ENCODE peak calls at places on chromosomes 5 and 9, in six cellular contexts. One of them, this sample, is unnamed.

GRCh38 chr9:131304676-131305366 is 15.3 kb downstream of the PLPP7 start:
- DNase-seq in stimulated activated CD4-positive, alpha-beta T cell treated with anti-CD3 and anti-CD28 coated beads, Interleukin-15, amount 100 ng/mL, for 24 hours: no peak
- DNase-seq in ELR: peak
- DNase-seq in D341Med: no peak
- DNase-seq in stimulated activated CD8-positive, alpha-beta memory T cell treated with anti-CD3 and anti-CD28 coated beads, Interleukin-2, amount 100 ng/mL, for 1 hour: no peak
- DNase-seq in cardiac fibroblast: no peak
- DNase-seq in this sample: no peak

GRCh38 chr5:133611357-133612020 is 852 bp downstream of the FSTL4 start:
- DNase-seq in stimulated activated CD4-positive, alpha-beta T cell treated with anti-CD3 and anti-CD28 coated beads, Interleukin-15, amount 100 ng/mL, for 24 hours: peak
- DNase-seq in ELR: no peak
- DNase-seq in D341Med: peak
- DNase-seq in stimulated activated CD8-positive, alpha-beta memory T cell treated with anti-CD3 and anti-CD28 coated beads, Interleukin-2, amount 100 ng/mL, for 1 hour: no peak
- DNase-seq in cardiac fibroblast: no peak
- DNase-seq in this sample: no peak

GRCh38 chr9:69168709-69169217 is 5.3 kb upstream of the TJP2 start:
- DNase-seq in stimulated activated CD4-positive, alpha-beta T cell treated with anti-CD3 and anti-CD28 coated beads, Interleukin-15, amount 100 ng/mL, for 24 hours: peak
- DNase-seq in ELR: peak
- DNase-seq in D341Med: no peak
- DNase-seq in stimulated activated CD8-positive, alpha-beta memory T cell treated with anti-CD3 and anti-CD28 coated beads, Interleukin-2, amount 100 ng/mL, for 1 hour: no peak
- DNase-seq in cardiac fibroblast: peak
- DNase-seq in this sample: peak

GRCh38 chr5:2271280-2271679 is 388.6 kb upstream of the IRX4 start:
- DNase-seq in stimulated activated CD4-positive, alpha-beta T cell treated with anti-CD3 and anti-CD28 coated beads, Interleukin-15, amount 100 ng/mL, for 24 hours: no peak
- DNase-seq in ELR: no peak
- DNase-seq in D341Med: no peak
- DNase-seq in stimulated activated CD8-positive, alpha-beta memory T cell treated with anti-CD3 and anti-CD28 coated beads, Interleukin-2, amount 100 ng/mL, for 1 hour: no peak
- DNase-seq in cardiac fibroblast: no peak
- DNase-seq in this sample: no peak

GRCh38 chr5:178454821-178455479 is 135.2 kb downstream of the COL23A1 start:
- DNase-seq in stimulated activated CD4-positive, alpha-beta T cell treated with anti-CD3 and anti-CD28 coated beads, Interleukin-15, amount 100 ng/mL, for 24 hours: no peak
- DNase-seq in ELR: no peak
- DNase-seq in D341Med: no peak
- DNase-seq in stimulated activated CD8-positive, alpha-beta memory T cell treated with anti-CD3 and anti-CD28 coated beads, Interleukin-2, amount 100 ng/mL, for 1 hour: no peak
- DNase-seq in cardiac fibroblast: no peak
- DNase-seq in this sample: no peak

GRCh38 chr9:93908591-93909241 is 46.4 kb downstream of the BARX1 start:
- DNase-seq in stimulated activated CD4-positive, alpha-beta T cell treated with anti-CD3 and anti-CD28 coated beads, Interleukin-15, amount 100 ng/mL, for 24 hours: peak
- DNase-seq in ELR: no peak
- DNase-seq in D341Med: no peak
- DNase-seq in stimulated activated CD8-positive, alpha-beta memory T cell treated with anti-CD3 and anti-CD28 coated beads, Interleukin-2, amount 100 ng/mL, for 1 hour: no peak
- DNase-seq in cardiac fibroblast: no peak
- DNase-seq in this sample: no peak

GRCh38 chr9:84206801-84207200 is 133.8 kb downstream of the SLC28A3 start:
- DNase-seq in stimulated activated CD4-positive, alpha-beta T cell treated with anti-CD3 and anti-CD28 coated beads, Interleukin-15, amount 100 ng/mL, for 24 hours: no peak
- DNase-seq in ELR: no peak
- DNase-seq in D341Med: no peak
- DNase-seq in stimulated activated CD8-positive, alpha-beta memory T cell treated with anti-CD3 and anti-CD28 coated beads, Interleukin-2, amount 100 ng/mL, for 1 hour: no peak
- DNase-seq in cardiac fibroblast: no peak
- DNase-seq in this sample: no peak

GRCh38 chr5:7762267-7762666 is 88.7 kb downstream of the CFAP90 start:
- DNase-seq in stimulated activated CD4-positive, alpha-beta T cell treated with anti-CD3 and anti-CD28 coated beads, Interleukin-15, amount 100 ng/mL, for 24 hours: no peak
- DNase-seq in ELR: no peak
- DNase-seq in D341Med: no peak
- DNase-seq in stimulated activated CD8-positive, alpha-beta memory T cell treated with anti-CD3 and anti-CD28 coated beads, Interleukin-2, amount 100 ng/mL, for 1 hour: no peak
- DNase-seq in cardiac fibroblast: no peak
- DNase-seq in this sample: peak

GRCh38 chr9:88521308-88521707 is 13.7 kb upstream of the NXNL2 start:
- DNase-seq in stimulated activated CD4-positive, alpha-beta T cell treated with anti-CD3 and anti-CD28 coated beads, Interleukin-15, amount 100 ng/mL, for 24 hours: no peak
- DNase-seq in ELR: no peak
- DNase-seq in D341Med: no peak
- DNase-seq in stimulated activated CD8-positive, alpha-beta memory T cell treated with anti-CD3 and anti-CD28 coated beads, Interleukin-2, amount 100 ng/mL, for 1 hour: no peak
- DNase-seq in cardiac fibroblast: no peak
- DNase-seq in this sample: no peak

GRCh38 chr9:120808931-120809330 is 15.7 kb upstream of the FBXW2 start:
- DNase-seq in stimulated activated CD4-positive, alpha-beta T cell treated with anti-CD3 and anti-CD28 coated beads, Interleukin-15, amount 100 ng/mL, for 24 hours: no peak
- DNase-seq in ELR: no peak
- DNase-seq in D341Med: no peak
- DNase-seq in stimulated activated CD8-positive, alpha-beta memory T cell treated with anti-CD3 and anti-CD28 coated beads, Interleukin-2, amount 100 ng/mL, for 1 hour: no peak
- DNase-seq in cardiac fibroblast: no peak
- DNase-seq in this sample: no peak

GRCh38 chr5:155530046-155530445 is 516.5 kb downstream of the KIF4B start:
- DNase-seq in stimulated activated CD4-positive, alpha-beta T cell treated with anti-CD3 and anti-CD28 coated beads, Interleukin-15, amount 100 ng/mL, for 24 hours: no peak
- DNase-seq in ELR: no peak
- DNase-seq in D341Med: no peak
- DNase-seq in stimulated activated CD8-positive, alpha-beta memory T cell treated with anti-CD3 and anti-CD28 coated beads, Interleukin-2, amount 100 ng/mL, for 1 hour: no peak
- DNase-seq in cardiac fibroblast: no peak
- DNase-seq in this sample: peak

GRCh38 chr9:27227192-27227591 is 69.8 kb downstream of the EQTN start:
- DNase-seq in stimulated activated CD4-positive, alpha-beta T cell treated with anti-CD3 and anti-CD28 coated beads, Interleukin-15, amount 100 ng/mL, for 24 hours: no peak
- DNase-seq in ELR: peak
- DNase-seq in D341Med: no peak
- DNase-seq in stimulated activated CD8-positive, alpha-beta memory T cell treated with anti-CD3 and anti-CD28 coated beads, Interleukin-2, amount 100 ng/mL, for 1 hour: no peak
- DNase-seq in cardiac fibroblast: peak
- DNase-seq in this sample: peak

GRCh38 chr5:111069839-111070238 is 1.7 kb upstream of the TSLP start:
- DNase-seq in stimulated activated CD4-positive, alpha-beta T cell treated with anti-CD3 and anti-CD28 coated beads, Interleukin-15, amount 100 ng/mL, for 24 hours: no peak
- DNase-seq in ELR: peak
- DNase-seq in D341Med: no peak
- DNase-seq in stimulated activated CD8-positive, alpha-beta memory T cell treated with anti-CD3 and anti-CD28 coated beads, Interleukin-2, amount 100 ng/mL, for 1 hour: no peak
- DNase-seq in cardiac fibroblast: peak
- DNase-seq in this sample: no peak

GRCh38 chr9:83142389-83142788 is 79.4 kb upstream of the RASEF start:
- DNase-seq in stimulated activated CD4-positive, alpha-beta T cell treated with anti-CD3 and anti-CD28 coated beads, Interleukin-15, amount 100 ng/mL, for 24 hours: no peak
- DNase-seq in ELR: no peak
- DNase-seq in D341Med: no peak
- DNase-seq in stimulated activated CD8-positive, alpha-beta memory T cell treated with anti-CD3 and anti-CD28 coated beads, Interleukin-2, amount 100 ng/mL, for 1 hour: no peak
- DNase-seq in cardiac fibroblast: no peak
- DNase-seq in this sample: no peak

GRCh38 chr5:63070001-63070400 is 491.4 kb downstream of the LRRC70 start:
- DNase-seq in stimulated activated CD4-positive, alpha-beta T cell treated with anti-CD3 and anti-CD28 coated beads, Interleukin-15, amount 100 ng/mL, for 24 hours: no peak
- DNase-seq in ELR: no peak
- DNase-seq in D341Med: no peak
- DNase-seq in stimulated activated CD8-positive, alpha-beta memory T cell treated with anti-CD3 and anti-CD28 coated beads, Interleukin-2, amount 100 ng/mL, for 1 hour: no peak
- DNase-seq in cardiac fibroblast: no peak
- DNase-seq in this sample: no peak

GRCh38 chr5:177364159-177364962 is 6.6 kb downstream of the RGS14 start:
- DNase-seq in stimulated activated CD4-positive, alpha-beta T cell treated with anti-CD3 and anti-CD28 coated beads, Interleukin-15, amount 100 ng/mL, for 24 hours: peak
- DNase-seq in ELR: peak
- DNase-seq in D341Med: no peak
- DNase-seq in stimulated activated CD8-positive, alpha-beta memory T cell treated with anti-CD3 and anti-CD28 coated beads, Interleukin-2, amount 100 ng/mL, for 1 hour: no peak
- DNase-seq in cardiac fibroblast: no peak
- DNase-seq in this sample: peak

GRCh38 chr5:24773241-24773640 is 128.5 kb upstream of the CDH10 start:
- DNase-seq in stimulated activated CD4-positive, alpha-beta T cell treated with anti-CD3 and anti-CD28 coated beads, Interleukin-15, amount 100 ng/mL, for 24 hours: no peak
- DNase-seq in ELR: peak
- DNase-seq in D341Med: no peak
- DNase-seq in stimulated activated CD8-positive, alpha-beta memory T cell treated with anti-CD3 and anti-CD28 coated beads, Interleukin-2, amount 100 ng/mL, for 1 hour: no peak
- DNase-seq in cardiac fibroblast: no peak
- DNase-seq in this sample: no peak

GRCh38 chr9:127530206-127530941 is 79.1 kb downstream of the LRSAM1 start:
- DNase-seq in stimulated activated CD4-positive, alpha-beta T cell treated with anti-CD3 and anti-CD28 coated beads, Interleukin-15, amount 100 ng/mL, for 24 hours: no peak
- DNase-seq in ELR: no peak
- DNase-seq in D341Med: no peak
- DNase-seq in stimulated activated CD8-positive, alpha-beta memory T cell treated with anti-CD3 and anti-CD28 coated beads, Interleukin-2, amount 100 ng/mL, for 1 hour: no peak
- DNase-seq in cardiac fibroblast: no peak
- DNase-seq in this sample: no peak

GRCh38 chr5:139458580-139459407 is 3.7 kb downstream of the ECSCR start:
- DNase-seq in stimulated activated CD4-positive, alpha-beta T cell treated with anti-CD3 and anti-CD28 coated beads, Interleukin-15, amount 100 ng/mL, for 24 hours: peak
- DNase-seq in ELR: peak
- DNase-seq in D341Med: no peak
- DNase-seq in stimulated activated CD8-positive, alpha-beta memory T cell treated with anti-CD3 and anti-CD28 coated beads, Interleukin-2, amount 100 ng/mL, for 1 hour: peak
- DNase-seq in cardiac fibroblast: peak
- DNase-seq in this sample: peak

GRCh38 chr5:23026252-23027170 is 173.4 kb upstream of the CDH12 start:
- DNase-seq in stimulated activated CD4-positive, alpha-beta T cell treated with anti-CD3 and anti-CD28 coated beads, Interleukin-15, amount 100 ng/mL, for 24 hours: no peak
- DNase-seq in ELR: no peak
- DNase-seq in D341Med: peak
- DNase-seq in stimulated activated CD8-positive, alpha-beta memory T cell treated with anti-CD3 and anti-CD28 coated beads, Interleukin-2, amount 100 ng/mL, for 1 hour: no peak
- DNase-seq in cardiac fibroblast: no peak
- DNase-seq in this sample: peak

GRCh38 chr5:125501396-125501795 is 755.0 kb upstream of the ZNF608 start:
- DNase-seq in stimulated activated CD4-positive, alpha-beta T cell treated with anti-CD3 and anti-CD28 coated beads, Interleukin-15, amount 100 ng/mL, for 24 hours: no peak
- DNase-seq in ELR: no peak
- DNase-seq in D341Med: no peak
- DNase-seq in stimulated activated CD8-positive, alpha-beta memory T cell treated with anti-CD3 and anti-CD28 coated beads, Interleukin-2, amount 100 ng/mL, for 1 hour: no peak
- DNase-seq in cardiac fibroblast: no peak
- DNase-seq in this sample: no peak

GRCh38 chr9:19493845-19494244 is 85.0 kb downstream of the ACER2 start:
- DNase-seq in stimulated activated CD4-positive, alpha-beta T cell treated with anti-CD3 and anti-CD28 coated beads, Interleukin-15, amount 100 ng/mL, for 24 hours: no peak
- DNase-seq in ELR: no peak
- DNase-seq in D341Med: no peak
- DNase-seq in stimulated activated CD8-positive, alpha-beta memory T cell treated with anti-CD3 and anti-CD28 coated beads, Interleukin-2, amount 100 ng/mL, for 1 hour: no peak
- DNase-seq in cardiac fibroblast: no peak
- DNase-seq in this sample: no peak

GRCh38 chr5:157502143-157502647 is 42.2 kb downstream of the NIPAL4 start:
- DNase-seq in stimulated activated CD4-positive, alpha-beta T cell treated with anti-CD3 and anti-CD28 coated beads, Interleukin-15, amount 100 ng/mL, for 24 hours: no peak
- DNase-seq in ELR: no peak
- DNase-seq in D341Med: no peak
- DNase-seq in stimulated activated CD8-positive, alpha-beta memory T cell treated with anti-CD3 and anti-CD28 coated beads, Interleukin-2, amount 100 ng/mL, for 1 hour: no peak
- DNase-seq in cardiac fibroblast: no peak
- DNase-seq in this sample: no peak

GRCh38 chr5:68683632-68684035 is 410.2 kb upstream of the SLC30A5 start:
- DNase-seq in stimulated activated CD4-positive, alpha-beta T cell treated with anti-CD3 and anti-CD28 coated beads, Interleukin-15, amount 100 ng/mL, for 24 hours: no peak
- DNase-seq in ELR: peak
- DNase-seq in D341Med: no peak
- DNase-seq in stimulated activated CD8-positive, alpha-beta memory T cell treated with anti-CD3 and anti-CD28 coated beads, Interleukin-2, amount 100 ng/mL, for 1 hour: no peak
- DNase-seq in cardiac fibroblast: peak
- DNase-seq in this sample: peak

GRCh38 chr5:1899201-1899600 is 16.5 kb upstream of the IRX4 start:
- DNase-seq in stimulated activated CD4-positive, alpha-beta T cell treated with anti-CD3 and anti-CD28 coated beads, Interleukin-15, amount 100 ng/mL, for 24 hours: no peak
- DNase-seq in ELR: no peak
- DNase-seq in D341Med: no peak
- DNase-seq in stimulated activated CD8-positive, alpha-beta memory T cell treated with anti-CD3 and anti-CD28 coated beads, Interleukin-2, amount 100 ng/mL, for 1 hour: no peak
- DNase-seq in cardiac fibroblast: no peak
- DNase-seq in this sample: no peak

GRCh38 chr9:129458155-129458661 is 162.7 kb downstream of the C9orf50 start:
- DNase-seq in stimulated activated CD4-positive, alpha-beta T cell treated with anti-CD3 and anti-CD28 coated beads, Interleukin-15, amount 100 ng/mL, for 24 hours: peak
- DNase-seq in ELR: no peak
- DNase-seq in D341Med: no peak
- DNase-seq in stimulated activated CD8-positive, alpha-beta memory T cell treated with anti-CD3 and anti-CD28 coated beads, Interleukin-2, amount 100 ng/mL, for 1 hour: no peak
- DNase-seq in cardiac fibroblast: no peak
- DNase-seq in this sample: no peak

GRCh38 chr5:73434461-73434860 is 14.1 kb downstream of the FOXD1 start:
- DNase-seq in stimulated activated CD4-positive, alpha-beta T cell treated with anti-CD3 and anti-CD28 coated beads, Interleukin-15, amount 100 ng/mL, for 24 hours: no peak
- DNase-seq in ELR: no peak
- DNase-seq in D341Med: no peak
- DNase-seq in stimulated activated CD8-positive, alpha-beta memory T cell treated with anti-CD3 and anti-CD28 coated beads, Interleukin-2, amount 100 ng/mL, for 1 hour: no peak
- DNase-seq in cardiac fibroblast: no peak
- DNase-seq in this sample: no peak

GRCh38 chr5:51018423-51018822 is 352.0 kb downstream of the PARP8 start:
- DNase-seq in stimulated activated CD4-positive, alpha-beta T cell treated with anti-CD3 and anti-CD28 coated beads, Interleukin-15, amount 100 ng/mL, for 24 hours: no peak
- DNase-seq in ELR: no peak
- DNase-seq in D341Med: no peak
- DNase-seq in stimulated activated CD8-positive, alpha-beta memory T cell treated with anti-CD3 and anti-CD28 coated beads, Interleukin-2, amount 100 ng/mL, for 1 hour: no peak
- DNase-seq in cardiac fibroblast: no peak
- DNase-seq in this sample: no peak